ENCODE peak calls at places on chromosome 7, in ten cellular contexts. W is chondrocyte, V is pancreas, P is transverse colon, H is endothelial cell, I is AG09319, Z is Peyer's patch, L is B cell, T is OCI-LY7, X is IMR-90. N is an unnamed sample.

GRCh38 chr7:78514653-78515052 is 716.1 kb downstream of the PHTF2 start:
- DNase-seq in P (no peak), V (no peak), H (no peak), Z (no peak), I (no peak), T (no peak), W (no peak), X (no peak), L (no peak), N (no peak)

GRCh38 chr7:14747701-14748100 is 154.8 kb downstream of the DGKB start:
- DNase-seq in V (no peak), L (no peak), H (no peak), P (no peak), X (no peak), I (no peak), Z (no peak), W (no peak), T (no peak), N (no peak)

GRCh38 chr7:48285365-48285764 is 114.1 kb downstream of the ABCA13 start:
- DNase-seq in H (no peak), X (peak; percentile 83), V (no peak), I (peak; percentile 16), Z (no peak), W (no peak), T (no peak), P (no peak), L (no peak), N (no peak)

GRCh38 chr7:90312745-90313144 is 8.4 kb downstream of the FAM237B start:
- DNase-seq in W (no peak), I (no peak), Z (no peak), L (no peak), P (no peak), X (no peak), H (no peak), V (no peak), T (peak; percentile 14), N (peak; percentile 17)

GRCh38 chr7:91353923-91354322 is 89.7 kb downstream of the FZD1 start:
- DNase-seq in H (no peak), Z (no peak), W (no peak), T (no peak), P (no peak), I (no peak), X (no peak), V (no peak), L (no peak), N (no peak)

GRCh38 chr7:107007004-107007891 is 37.3 kb upstream of the PRKAR2B start:
- DNase-seq in V (no peak), P (no peak), L (no peak), Z (no peak), T (no peak), X (no peak), I (no peak), W (no peak), H (no peak), N (no peak)

GRCh38 chr7:65980478-65981250 is 1.3 kb downstream of the GUSB start:
- DNase-seq in T (peak; percentile 67), V (peak; percentile 66), X (no peak), Z (peak; percentile 69), L (peak; percentile 48), I (no peak), H (no peak), P (peak; percentile 55), W (peak; percentile 59), N (peak; percentile 16)

GRCh38 chr7:56079450-56080185 is 13.1 kb downstream of the PHKG1 start:
- DNase-seq in H (peak; percentile 55), Z (no peak), I (peak; percentile 49), L (no peak), X (peak; percentile 71), P (peak; percentile 63), W (peak; percentile 87), V (peak; percentile 90), T (no peak), N (no peak)

GRCh38 chr7:108525327-108525984 is 479 bp downstream of the PNPLA8 start:
- DNase-seq in V (no peak), I (peak; percentile 65), L (no peak), Z (no peak), T (peak; percentile 19), H (no peak), W (no peak), P (no peak), X (peak; percentile 82), N (peak; percentile 84)

GRCh38 chr7:157076466-157076865 is 62.3 kb upstream of the UBE3C start:
- DNase-seq in H (no peak), Z (no peak), W (no peak), P (no peak), V (no peak), T (no peak), L (no peak), I (no peak), X (no peak), N (no peak)

GRCh38 chr7:107725138-107725740 is 18.7 kb upstream of the CBLL1 start:
- DNase-seq in W (no peak), I (peak; percentile 37), H (peak; percentile 34), Z (peak; percentile 56), V (no peak), P (peak; percentile 39), L (peak; percentile 59), T (peak; percentile 72), X (peak; percentile 68), N (peak; percentile 78)

GRCh38 chr7:117666019-117666418 is 186.2 kb downstream of the CFTR start:
- DNase-seq in L (no peak), W (no peak), Z (no peak), V (no peak), X (peak; percentile 83), I (no peak), T (no peak), P (no peak), H (no peak), N (no peak)

GRCh38 chr7:112212516-112213036 is 6.1 kb downstream of the ZNF277 start:
- DNase-seq in V (no peak), H (no peak), L (no peak), P (no peak), Z (no peak), I (no peak), T (no peak), W (no peak), X (peak; percentile 35), N (no peak)

GRCh38 chr7:69534461-69535041 is 63.7 kb upstream of the AUTS2 start:
- DNase-seq in H (no peak), V (no peak), L (no peak), X (no peak), Z (no peak), P (no peak), I (no peak), T (no peak), W (peak; percentile 18), N (no peak)

GRCh38 chr7:135745702-135746312 is 2.8 kb downstream of the FAM180A start:
- DNase-seq in Z (no peak), X (peak; percentile 99), I (peak; percentile 88), W (no peak), V (no peak), L (no peak), T (no peak), P (peak; percentile 34), H (no peak), N (peak; percentile 84)
- TF ChIP-seq CTCF in Z (no peak), X (no peak), I (no peak), W (no peak), V (no peak), L (no peak), T (no peak), P (no peak), H (no peak), N (no peak)

DNA sequence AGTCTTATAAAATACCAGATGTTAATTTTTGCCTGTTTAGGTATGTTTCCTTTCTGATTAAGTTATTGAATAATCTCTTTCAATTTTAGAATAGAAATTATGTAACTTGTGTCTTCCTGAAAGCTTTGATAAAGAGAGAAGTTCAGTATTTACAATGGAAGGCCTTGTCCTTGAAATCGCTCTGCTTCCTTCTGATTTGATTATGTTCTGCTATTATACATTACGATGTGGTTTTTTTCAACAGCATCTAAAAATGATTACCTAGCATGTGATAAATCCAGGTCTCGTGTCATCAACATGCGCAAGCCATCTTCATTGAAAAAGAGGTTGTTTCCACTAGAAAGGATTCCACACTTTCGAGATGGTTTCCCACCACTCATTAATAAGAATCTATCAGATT is 96.5 kb upstream of the SLC26A5 start:
- DNase-seq in H (no peak), W (no peak), P (no peak), X (no peak), I (no peak), L (no peak), Z (no peak), T (no peak), V (no peak), N (no peak)
- TF ChIP-seq CTCF in H (no peak), W (no peak), P (no peak), X (no peak), I (no peak), L (no peak), Z (no peak), T (no peak), V (no peak), N (no peak)

GRCh38 chr7:129213828-129214227 is 11.0 kb upstream of the AHCYL2 start:
- DNase-seq in V (no peak), X (no peak), I (no peak), P (no peak), H (no peak), T (peak; percentile 53), L (no peak), Z (peak; percentile 17), W (no peak), N (peak; percentile 13)
- TF ChIP-seq CTCF in V (no peak), X (no peak), I (no peak), P (no peak), H (no peak), T (peak; percentile 62), L (no peak), Z (no peak), W (peak; percentile 22), N (no peak)

GRCh38 chr7:94436018-94436604 is 41.4 kb downstream of the COL1A2 start:
- DNase-seq in H (peak; percentile 74), W (no peak), P (peak; percentile 65), I (no peak), X (peak; percentile 78), L (peak; percentile 38), V (no peak), T (peak; percentile 67), Z (peak; percentile 42), N (peak; percentile 84)

GRCh38 chr7:94434031-94434430 is 39.3 kb downstream of the COL1A2 start:
- DNase-seq in T (no peak), X (peak; percentile 46), Z (no peak), H (no peak), L (no peak), W (no peak), P (no peak), V (no peak), I (no peak), N (no peak)

GRCh38 chr7:94432799-94433198 is 38.1 kb downstream of the COL1A2 start:
- DNase-seq in Z (no peak), H (no peak), L (no peak), W (no peak), P (no peak), I (no peak), X (peak; percentile 51), T (no peak), V (no peak), N (no peak)

GRCh38 chr7:94431620-94432295 is 37.1 kb downstream of the COL1A2 start:
- DNase-seq in V (no peak), W (no peak), L (no peak), T (no peak), H (no peak), P (no peak), I (no peak), Z (no peak), X (peak; percentile 86), N (no peak)

DNA sequence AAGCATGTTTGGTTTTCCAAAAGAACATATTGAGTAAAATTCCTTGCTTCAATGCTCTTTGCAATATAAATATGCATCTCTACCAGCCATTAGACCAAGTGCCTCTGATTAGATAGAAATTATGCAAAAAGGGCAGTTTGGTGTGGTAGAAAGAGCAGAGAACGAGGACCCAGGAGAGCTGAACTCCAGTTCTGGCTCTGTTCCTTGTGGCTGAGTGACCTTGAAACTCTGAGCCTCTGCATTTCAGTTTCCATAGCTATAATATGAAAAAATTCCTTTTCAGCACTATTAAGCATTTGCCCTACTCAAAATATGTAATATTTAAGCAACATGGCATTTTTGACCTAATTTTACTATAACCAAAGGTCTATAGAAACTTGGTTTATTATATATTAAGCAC is 36.5 kb downstream of the COL1A2 start:
- DNase-seq in H (no peak), L (no peak), Z (no peak), I (no peak), W (no peak), T (no peak), X (no peak), P (no peak), V (no peak), N (no peak)
- TF ChIP-seq CTCF in H (no peak), L (no peak), Z (no peak), I (no peak), W (no peak), T (no peak), X (no peak), P (no peak), V (no peak), N (no peak)

N was measured in MCF 10A.